ENCODE peak calls at places on chromosomes 16 and 17, in ten cellular contexts. Q is NCI-H1092 treated with DMSO at 0.1 percent for 48 hours; M is T-cell; J is activated naive CD4-positive, alpha-beta T cell treated with anti-CD3 and anti-CD28 coated beads, Interleukin-2, amount 10 ng/mL, durations not matched to agents 7 days and 5 days; Y is left ventricle myocardium superior; D is dermis microvascular lymphatic vessel endothelial cell; X is NCI-H1105 treated with DMSO at 0.1 percent for 48 hours; N is HFFc6; T is stimulated activated CD8-positive, alpha-beta memory T cell treated with anti-CD3 and anti-CD28 coated beads, Interleukin-12 subunit alpha, Interleukin-12 subunit beta, amount 100 ng/mL, for 4 hours; R is HT1080. I is an unnamed sample.

GRCh38 chr17:50634123-50634914 is at the start of gene ABCC3:
- DNase-seq in Q (no peak), M (no peak), J (peak), Y (peak), D (no peak), X (peak), N (no peak), T (no peak), R (no peak), I (no peak)

GRCh38 chr16:84527486-84528269 is 23.2 kb upstream of the MEAK7 start:
- DNase-seq in Q (no peak), M (no peak), J (no peak), Y (no peak), D (no peak), X (no peak), N (no peak), T (no peak), R (no peak), I (no peak)

GRCh38 chr16:4093495-4094137 is 22.6 kb downstream of the ADCY9 start:
- DNase-seq in Q (no peak), M (no peak), J (no peak), Y (peak), D (no peak), X (no peak), N (peak), T (no peak), R (no peak), I (peak)

GRCh38 chr16:12901204-12901596 is 198 bp upstream of the SHISA9 start:
- DNase-seq in Q (peak), M (no peak), J (no peak), Y (no peak), D (no peak), X (peak), N (no peak), T (no peak), R (no peak), I (no peak)

GRCh38 chr17:46809110-46809571 is 9.4 kb downstream of the WNT3 start:
- DNase-seq in Q (no peak), M (no peak), J (no peak), Y (no peak), D (no peak), X (no peak), N (no peak), T (no peak), R (no peak), I (no peak)

GRCh38 chr16:57299009-57299718 is 14.7 kb upstream of the PLLP start:
- DNase-seq in Q (no peak), M (no peak), J (no peak), Y (no peak), D (no peak), X (peak), N (no peak), T (peak), R (peak), I (peak)

GRCh38 chr17:5485270-5486205 is at the start of gene DERL2:
- DNase-seq in Q (no peak), M (no peak), J (no peak), Y (no peak), D (no peak), X (no peak), N (peak), T (no peak), R (peak), I (no peak)

GRCh38 chr16:84963046-84963445 is 48.3 kb downstream of the ZDHHC7 start:
- DNase-seq in Q (no peak), M (no peak), J (no peak), Y (no peak), D (no peak), X (no peak), N (no peak), T (no peak), R (no peak), I (no peak)

GRCh38 chr16:73878616-73879015 is 418.0 kb upstream of the PSMD7 start:
- DNase-seq in Q (peak), M (no peak), J (no peak), Y (no peak), D (peak), X (peak), N (peak), T (no peak), R (peak), I (no peak)

GRCh38 chr16:70481929-70482536 is 27.6 kb downstream of the FCSK start:
- DNase-seq in Q (no peak), M (no peak), J (no peak), Y (no peak), D (no peak), X (no peak), N (peak), T (no peak), R (peak), I (no peak)

GRCh38 chr16:20911361-20911760 is 10.8 kb downstream of the LYRM1 start:
- DNase-seq in Q (no peak), M (no peak), J (no peak), Y (no peak), D (no peak), X (no peak), N (peak), T (no peak), R (peak), I (no peak)

GRCh38 chr16:88342491-88342890 is 40.3 kb upstream of the ZNF469 start:
- DNase-seq in Q (no peak), M (no peak), J (no peak), Y (peak), D (no peak), X (no peak), N (no peak), T (no peak), R (no peak), I (no peak)

GRCh38 chr16:14205666-14206065 is 134.5 kb downstream of the MRTFB start:
- DNase-seq in Q (no peak), M (no peak), J (no peak), Y (no peak), D (no peak), X (no peak), N (no peak), T (no peak), R (no peak), I (no peak)

GRCh38 chr17:12769981-12770380 is 19.3 kb upstream of the ARHGAP44 start:
- DNase-seq in Q (no peak), M (no peak), J (no peak), Y (no peak), D (no peak), X (no peak), N (peak), T (no peak), R (no peak), I (no peak)

GRCh38 chr17:29042679-29043538 is at the start of gene PIPOX:
- DNase-seq in Q (peak), M (no peak), J (no peak), Y (no peak), D (peak), X (peak), N (no peak), T (no peak), R (peak), I (no peak)

GRCh38 chr17:73962308-73962707 is 241.2 kb upstream of the RPL38 start:
- DNase-seq in Q (no peak), M (no peak), J (no peak), Y (no peak), D (no peak), X (no peak), N (no peak), T (no peak), R (no peak), I (no peak)

GRCh38 chr16:72677662-72678447 is 370.1 kb downstream of the ZFHX3 start:
- DNase-seq in Q (no peak), M (no peak), J (no peak), Y (no peak), D (no peak), X (no peak), N (peak), T (no peak), R (peak), I (no peak)

GRCh38 chr17:44976198-44976597 is 8.1 kb upstream of the C1QL1 start:
- DNase-seq in Q (no peak), M (no peak), J (no peak), Y (no peak), D (no peak), X (no peak), N (no peak), T (no peak), R (no peak), I (no peak)

GRCh38 chr17:36148559-36149295 is 27.7 kb downstream of the TBC1D3B start:
- DNase-seq in Q (peak), M (peak), J (peak), Y (peak), D (peak), X (peak), N (peak), T (peak), R (peak), I (peak)

GRCh38 chr16:21283521-21284289 is 5.6 kb upstream of the CRYM start:
- DNase-seq in Q (peak), M (no peak), J (no peak), Y (peak), D (no peak), X (no peak), N (no peak), T (no peak), R (no peak), I (peak)

GRCh38 chr17:61015966-61016365 is 338.3 kb downstream of the BCAS3 start:
- DNase-seq in Q (no peak), M (no peak), J (no peak), Y (no peak), D (no peak), X (no peak), N (no peak), T (no peak), R (no peak), I (no peak)

GRCh38 chr16:23025692-23026305 is 123.5 kb downstream of the USP31 start:
- DNase-seq in Q (no peak), M (no peak), J (no peak), Y (no peak), D (no peak), X (no peak), N (peak), T (no peak), R (no peak), I (no peak)